ENCODE peak calls at places on chromosomes 4 and X, in ten cellular contexts. Z is stomach, W is HCT116, O is H1, G is upper lobe of left lung, M is prostate gland, S is SK-N-SH, A is GM12878, N is suprapubic skin, U is HL-60. Y is an unnamed sample.

GRCh38 chr4:146334862-146335449 is 120.6 kb downstream of the REELD1 start:
- DNase-seq in S (no peak), U (no peak), O (no peak), G (no peak), Z (no peak), N (no peak), M (no peak), A (no peak), W (no peak), Y (no peak)

GRCh38 chr4:177005801-177006230 is 213.1 kb upstream of the VEGFC start:
- DNase-seq in Z (no peak), W (no peak), N (no peak), M (no peak), S (no peak), A (no peak), G (no peak), U (no peak), O (no peak), Y (no peak)

GRCh38 chr4:138112389-138112788 is 129.8 kb downstream of the SLC7A11 start:
- DNase-seq in S (no peak), N (no peak), W (no peak), A (no peak), O (no peak), M (no peak), U (no peak), Z (no peak), G (no peak), Y (no peak)

GRCh38 chr4:10032625-10033024 is 11.3 kb upstream of the SLC2A9 start:
- DNase-seq in G (peak), Z (no peak), A (no peak), W (peak), M (no peak), S (no peak), O (no peak), N (no peak), U (peak), Y (no peak)

GRCh38 chr4:176789955-176790354 is 2.8 kb downstream of the VEGFC start:
- DNase-seq in N (no peak), Z (no peak), G (no peak), M (peak), S (peak), U (no peak), O (no peak), A (no peak), W (peak), Y (no peak)

GRCh38 chr4:5774416-5775056 is 63.5 kb downstream of the EVC start:
- DNase-seq in W (no peak), S (no peak), G (no peak), N (peak), M (no peak), O (no peak), Z (peak), U (no peak), A (no peak), Y (no peak)

GRCh38 chrX:74422576-74423288 is 1.4 kb downstream of the SLC16A2 start:
- DNase-seq in N (peak), Z (peak), U (no peak), S (peak), W (no peak), A (no peak), M (peak), G (peak), O (no peak), Y (no peak)

GRCh38 chr4:72974694-72975487 is 94.6 kb downstream of the COX18 start:
- DNase-seq in Z (no peak), A (no peak), N (no peak), S (no peak), M (no peak), U (peak), O (no peak), G (no peak), W (no peak), Y (no peak)

GRCh38 chr4:61068745-61069144 is 131.4 kb upstream of the ADGRL3 start:
- DNase-seq in W (no peak), O (no peak), N (no peak), G (no peak), M (no peak), S (no peak), Z (no peak), U (no peak), A (no peak), Y (no peak)

GRCh38 chrX:71215335-71215912 is 7.6 kb upstream of the GJB1 start:
- DNase-seq in U (no peak), N (no peak), S (no peak), A (no peak), W (no peak), O (no peak), M (peak), G (no peak), Z (peak), Y (no peak)

GRCh38 chr4:141275834-141276233 is 55.1 kb downstream of the ZNF330 start:
- DNase-seq in A (no peak), Z (no peak), O (no peak), N (no peak), G (no peak), S (no peak), U (no peak), M (no peak), W (no peak), Y (no peak)

GRCh38 chr4:118969359-118969758 is 80.7 kb downstream of the SYNPO2 start:
- DNase-seq in N (no peak), S (peak), G (peak), A (no peak), O (no peak), W (peak), Z (peak), M (peak), U (peak), Y (no peak)

GRCh38 chr4:40811886-40812857 is 62.4 kb downstream of the NSUN7 start:
- DNase-seq in U (peak), O (no peak), A (no peak), M (no peak), W (no peak), Z (no peak), S (no peak), G (peak), N (peak), Y (no peak)

GRCh38 chrX:56232221-56233082 is at the start of gene KLF8:
- DNase-seq in U (peak), O (no peak), A (no peak), M (peak), G (peak), S (no peak), N (peak), W (peak), Z (peak), Y (no peak)

GRCh38 chr4:152278505-152279301 is 257.2 kb downstream of the FBXW7 start:
- DNase-seq in S (no peak), G (peak), U (no peak), N (no peak), M (no peak), W (no peak), O (no peak), A (peak), Z (peak), Y (no peak)

GRCh38 chrX:100477949-100478348 is 67.9 kb upstream of the PCDH19 start:
- DNase-seq in A (no peak), M (no peak), U (no peak), G (no peak), O (no peak), S (no peak), Z (no peak), W (no peak), N (no peak), Y (no peak)

GRCh38 chr4:163113921-163114703 is 52.6 kb downstream of the NAF1 start:
- DNase-seq in O (no peak), A (no peak), W (no peak), N (no peak), U (no peak), M (no peak), S (no peak), Z (no peak), G (no peak), Y (no peak)

GRCh38 chrX:155966876-155967275 is 30.6 kb upstream of the IL9R start:
- DNase-seq in U (peak), S (peak), A (peak), O (no peak), G (no peak), W (peak), M (no peak), Z (no peak), N (no peak), Y (peak)

GRCh38 chrX:133529578-133529977 is 114.3 kb upstream of the GPC4 start:
- DNase-seq in N (no peak), W (no peak), A (no peak), O (no peak), G (no peak), U (no peak), Z (no peak), S (no peak), M (no peak), Y (no peak)

GRCh38 chr4:52911684-52912294 is 49.7 kb downstream of the RASL11B start:
- DNase-seq in Z (peak), W (peak), M (peak), G (peak), O (peak), N (peak), U (peak), S (peak), A (peak), Y (no peak)

GRCh38 chrX:42673411-42673810 is 104.6 kb downstream of the PPP1R2C start:
- DNase-seq in W (no peak), N (no peak), G (no peak), A (no peak), Z (no peak), M (no peak), S (no peak), U (no peak), O (no peak), Y (no peak)

GRCh38 chr4:38514465-38515146 is 149.4 kb upstream of the KLF3 start:
- DNase-seq in W (no peak), S (no peak), M (no peak), N (no peak), U (no peak), G (no peak), A (no peak), Z (no peak), O (no peak), Y (no peak)

GRCh38 chrX:134990475-134991473 is at the start of gene SMIM10:
- DNase-seq in M (peak), A (no peak), S (peak), O (no peak), U (peak), N (peak), Z (peak), W (no peak), G (peak), Y (no peak)

GRCh38 chr4:117847849-117848248 is 186.4 kb upstream of the NDST3 start:
- DNase-seq in N (no peak), W (no peak), O (no peak), G (no peak), S (no peak), Z (no peak), M (no peak), A (no peak), U (no peak), Y (no peak)

GRCh38 chr4:184747034-184747830 is 13.3 kb upstream of the CENPU start:
- DNase-seq in A (no peak), O (no peak), Z (peak), U (peak), N (no peak), W (no peak), S (no peak), M (peak), G (peak), Y (peak)

GRCh38 chr4:91746551-91746950 is 557.2 kb upstream of the GRID2 start:
- DNase-seq in N (no peak), Z (no peak), O (no peak), A (no peak), U (no peak), W (no peak), M (no peak), G (no peak), S (no peak), Y (no peak)

GRCh38 chr4:170872794-170873193 is 783.0 kb upstream of the AADAT start:
- DNase-seq in Z (no peak), U (no peak), N (no peak), A (no peak), W (no peak), G (no peak), O (no peak), M (no peak), S (no peak), Y (no peak)

GRCh38 chrX:84487365-84488353 is 14.6 kb downstream of the HDX start:
- DNase-seq in W (no peak), N (no peak), U (no peak), G (no peak), A (peak), S (no peak), O (no peak), M (no peak), Z (no peak), Y (no peak)

GRCh38 chr4:183912585-183912984 is 7.5 kb downstream of the STOX2 start:
- DNase-seq in S (no peak), N (no peak), O (no peak), U (no peak), M (no peak), W (no peak), A (no peak), G (no peak), Z (no peak), Y (no peak)

GRCh38 chr4:7356667-7357295 is 77.9 kb downstream of the PSAPL1 start:
- DNase-seq in M (no peak), U (no peak), O (no peak), A (no peak), N (no peak), Z (no peak), S (no peak), G (no peak), W (no peak), Y (no peak)

GRCh38 chrX:4655743-4656142 is 942.3 kb upstream of the PRKX start:
- DNase-seq in M (no peak), N (no peak), O (no peak), Z (no peak), U (no peak), S (no peak), G (no peak), A (no peak), W (no peak), Y (no peak)

GRCh38 chr4:24224446-24224845 is 334.6 kb upstream of the PPARGC1A start:
- DNase-seq in S (no peak), O (no peak), Z (no peak), M (no peak), A (no peak), U (no peak), G (no peak), N (no peak), W (no peak), Y (no peak)

GRCh38 chr4:168923526-168924194 is 86.4 kb downstream of the CBR4 start:
- DNase-seq in N (no peak), M (peak), Z (peak), A (peak), U (peak), W (peak), O (no peak), S (peak), G (peak), Y (no peak)

GRCh38 chr4:115145393-115146160 is 32.2 kb upstream of the NDST4 start:
- DNase-seq in G (no peak), A (no peak), M (no peak), U (no peak), S (no peak), W (no peak), O (no peak), N (no peak), Z (peak), Y (no peak)

GRCh38 chrX:77668391-77669237 is 117.4 kb downstream of the ATRX start:
- DNase-seq in W (no peak), U (peak), O (no peak), G (no peak), Z (no peak), A (no peak), M (no peak), N (no peak), S (no peak), Y (no peak)

GRCh38 chrX:51336584-51336983 is 4.0 kb downstream of the NUDT10 start:
- DNase-seq in N (no peak), M (peak), S (peak), Z (no peak), G (no peak), W (peak), O (no peak), A (no peak), U (peak), Y (no peak)

GRCh38 chr4:106587558-106587957 is 219.0 kb upstream of the GIMD1 start:
- DNase-seq in O (no peak), M (no peak), U (no peak), A (no peak), W (no peak), G (no peak), Z (no peak), S (no peak), N (no peak), Y (no peak)

GRCh38 chr4:163558539-163559044 is 64.1 kb downstream of the TMA16 start:
- DNase-seq in U (no peak), M (no peak), G (peak), O (no peak), A (no peak), N (no peak), Z (no peak), S (no peak), W (no peak), Y (no peak)

DNA sequence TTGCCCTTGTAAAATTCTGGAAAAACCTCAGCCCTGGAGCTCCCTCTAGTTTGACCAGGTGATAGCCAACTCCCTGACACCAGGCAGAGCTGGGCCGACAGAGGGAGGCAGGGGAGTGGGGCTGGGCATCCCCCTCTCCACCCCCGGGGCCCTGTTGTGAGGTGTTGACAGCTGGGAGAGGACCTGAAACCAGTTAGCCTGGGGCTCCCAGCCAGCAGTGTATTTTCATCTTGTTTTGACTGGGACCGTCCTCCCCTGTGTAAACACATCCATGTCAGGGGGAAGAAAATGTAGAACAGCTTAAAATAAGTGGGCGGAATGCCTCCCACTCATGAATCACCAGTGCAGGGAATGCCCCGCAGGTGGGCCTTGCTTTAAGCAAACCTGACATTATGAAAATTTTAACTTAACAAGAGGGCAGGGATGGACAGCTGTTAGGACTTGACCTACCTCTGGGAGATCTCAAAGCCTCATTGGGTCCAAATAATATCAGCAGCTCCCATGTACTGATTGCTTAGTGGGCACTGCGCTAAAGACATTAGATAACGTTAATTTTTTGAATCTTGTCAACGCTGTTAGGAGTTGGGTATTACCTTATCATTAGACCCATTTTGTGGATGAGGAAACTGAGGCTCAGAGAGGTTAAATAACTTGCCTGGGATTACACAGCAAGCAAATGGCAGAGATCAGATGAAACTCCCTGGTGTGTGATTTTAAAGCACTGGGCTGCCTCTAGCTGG is 45.9 kb downstream of the TSC22D3 start:
- DNase-seq in M (peak), W (no peak), Z (no peak), S (no peak), U (no peak), O (no peak), G (no peak), A (no peak), N (no peak), Y (no peak)
- TF ChIP-seq POLR2AphosphoS5 in M (peak), W (no peak), Z (no peak), S (no peak), U (no peak), O (no peak), G (no peak), A (no peak), N (no peak), Y (peak)

DNA sequence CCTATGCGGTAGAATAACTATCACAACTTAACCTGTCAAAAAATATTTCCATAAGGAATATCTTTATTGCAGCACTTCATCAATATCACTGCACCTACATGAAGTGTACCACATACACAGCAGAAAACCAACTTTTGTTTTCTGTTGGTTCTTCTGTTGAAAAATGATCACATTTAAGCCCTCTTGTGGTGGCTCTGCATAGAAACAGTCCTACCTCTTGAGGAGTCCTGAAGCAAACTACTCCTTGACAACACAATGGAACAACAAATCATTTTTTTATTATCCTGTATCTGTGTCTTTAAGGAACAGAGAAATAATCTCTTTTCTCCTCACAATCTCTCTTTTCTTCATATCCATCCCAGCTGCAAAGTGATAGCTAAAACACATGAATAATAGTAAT is 39.8 kb upstream of the ATOH1 start:
- DNase-seq in A (no peak), U (no peak), O (no peak), N (no peak), S (peak), Z (no peak), W (peak), G (no peak), M (no peak), Y (no peak)
- TF ChIP-seq CTCF in A (peak), U (peak), O (peak), N (no peak), S (peak), Z (no peak), W (peak), G (no peak), M (no peak), Y (no peak)

GRCh38 chr4:18318682-18319410 is 297.3 kb upstream of the LCORL start:
- DNase-seq in A (no peak), S (peak), Z (peak), M (no peak), W (no peak), G (no peak), U (no peak), O (no peak), N (no peak), Y (no peak)
- TF ChIP-seq POLR2AphosphoS5 in A (no peak), S (no peak), Z (no peak), M (no peak), W (no peak), G (no peak), U (no peak), O (no peak), N (no peak), Y (no peak)

DNA sequence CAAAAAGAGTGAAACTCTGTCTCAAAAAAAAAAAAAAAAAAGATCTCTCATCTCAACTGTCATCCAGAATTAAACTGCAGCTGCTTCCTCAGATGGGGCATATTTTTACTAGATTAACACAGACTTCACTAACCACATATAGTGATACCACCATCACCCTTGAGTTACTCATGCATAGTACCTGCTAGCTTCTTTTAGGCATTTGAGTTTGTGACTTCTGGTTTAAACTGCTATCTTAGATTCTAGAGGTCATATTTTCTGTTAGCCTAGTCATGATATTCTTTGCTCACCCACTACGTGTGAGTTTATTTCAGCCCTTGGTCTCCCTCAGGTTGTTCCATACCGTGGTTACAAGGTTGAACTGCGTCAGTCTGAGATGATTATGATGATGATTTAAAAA is 154.9 kb upstream of the BMP3 start:
- DNase-seq in U (no peak), W (no peak), M (no peak), O (no peak), A (peak), G (no peak), S (no peak), N (no peak), Z (no peak), Y (no peak)
- TF ChIP-seq CTCF in U (no peak), W (no peak), M (no peak), O (no peak), A (no peak), G (no peak), S (no peak), N (no peak), Z (no peak), Y (no peak)